ENCODE peak calls at places on chromosomes 5 and 9, in four cellular contexts. M is left lung, Z is mucosa of descending colon, L is PC-3. F is an unnamed sample. For H3K4me1, the result is how much of the 10 kb centered on the place peaks cover.

GRCh38 chr9:37336150-37336549 is 86.3 kb upstream of the GRHPR start:
- DNase-seq in M (no peak), Z (no peak), L (no peak), F (no peak)

GRCh38 chr5:103800728-103801127 is 238.1 kb upstream of the NUDT12 start:
- DNase-seq in M (no peak), L (peak), Z (no peak), F (no peak)

GRCh38 chr9:126001581-126002225 is 254.5 kb downstream of the PBX3 start:
- DNase-seq in M (peak), Z (peak), L (no peak), F (no peak)

GRCh38 chr5:108884736-108885135 is 137.0 kb downstream of the FER start:
- DNase-seq in Z (no peak), M (no peak), L (no peak), F (no peak)

GRCh38 chr9:95551406-95551805 is 34.6 kb upstream of the PTCH1 start:
- DNase-seq in L (no peak), M (no peak), Z (no peak), F (no peak)

GRCh38 chr5:7078901-7079300 is 317.0 kb upstream of the ADCY2 start:
- DNase-seq in L (peak), M (no peak), Z (no peak), F (no peak)

GRCh38 chr9:133463234-133463863 is 3.6 kb downstream of the CACFD1 start:
- DNase-seq in Z (peak), M (peak), L (no peak), F (no peak)

GRCh38 chr5:115809946-115810345 is 6.5 kb downstream of the CDO1 start:
- DNase-seq in M (no peak), L (no peak), Z (no peak), F (no peak)

GRCh38 chr9:131754846-131755245 is 15.0 kb upstream of the RAPGEF1 start:
- DNase-seq in L (no peak), M (no peak), Z (no peak), F (peak)

GRCh38 chr9:16344343-16344742 is 526.1 kb downstream of the BNC2 start:
- DNase-seq in M (no peak), Z (no peak), L (peak), F (no peak)

GRCh38 chr5:7787770-7788169 is 63.2 kb downstream of the CFAP90 start:
- DNase-seq in Z (no peak), M (no peak), L (no peak), F (no peak)

GRCh38 chr9:134730011-134730760 is 88.6 kb downstream of the COL5A1 start:
- DNase-seq in Z (no peak), M (peak), L (no peak), F (no peak)

GRCh38 chr9:134726722-134727034 is 85.1 kb downstream of the COL5A1 start:
- DNase-seq in Z (no peak), L (no peak), M (no peak), F (no peak)

GRCh38 chr9:134726026-134726721 is 84.6 kb downstream of the COL5A1 start:
- DNase-seq in M (no peak), Z (no peak), L (no peak), F (no peak)

GRCh38 chr9:134728801-134729495 is 87.3 kb downstream of the COL5A1 start:
- DNase-seq in Z (no peak), M (peak), L (no peak), F (no peak)

GRCh38 chr9:134728021-134728795 is 86.6 kb downstream of the COL5A1 start:
- DNase-seq in L (no peak), M (peak), Z (no peak), F (no peak)
- H3K4me1 ChIP-seq in L (under half), M (under half), Z (under half), F (under half)

GRCh38 chr9:130444565-130445221 is at the start of gene ASS1:
- DNase-seq in L (peak), Z (peak), M (peak), F (peak)
- H3K4me1 ChIP-seq in L (under half), Z (under half), M (under half), F (under half)

GRCh38 chr5:178353461-178353860 is 120.9 kb upstream of the PHYKPL start:
- DNase-seq in L (peak), Z (no peak), M (no peak), F (no peak)
- H3K4me1 ChIP-seq in L (under half), Z (under half), M (under half), F (under half)

GRCh38 chr9:20376780-20377179 is 245.5 kb downstream of the MLLT3 start:
- DNase-seq in L (no peak), M (no peak), Z (no peak), F (no peak)
- H3K4me1 ChIP-seq in L (under half), M (under half), Z (under half), F (under half)

GRCh38 chr9:124299519-124300090 is 41.9 kb downstream of the NEK6 start:
- DNase-seq in M (no peak), L (peak), Z (no peak), F (no peak)
- H3K4me1 ChIP-seq in M (under half), L (under half), Z (under half), F (under half)

DNA sequence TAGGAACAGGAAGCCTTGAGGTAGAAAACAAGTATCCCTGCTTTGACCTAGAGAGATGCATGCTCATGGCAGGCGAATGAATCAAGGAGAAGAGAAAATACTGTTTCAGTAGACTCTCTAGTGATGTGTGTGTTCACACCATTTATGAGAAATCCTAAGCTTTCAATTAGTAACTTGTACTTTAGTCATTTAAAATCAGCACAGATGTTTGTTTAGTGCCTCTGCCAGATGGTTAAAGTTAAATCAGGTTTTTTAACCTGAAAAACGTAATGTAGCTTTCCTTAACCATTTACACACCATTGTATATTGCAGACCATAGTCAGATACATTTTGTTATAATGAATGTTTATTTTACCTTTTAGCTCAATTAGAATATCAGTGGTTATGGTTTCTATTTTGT is 5.0 kb downstream of the TJP2 start:
- DNase-seq in Z (no peak), L (no peak), M (no peak), F (no peak)
- H3K4me1 ChIP-seq in Z (under half), L (half or more), M (half or more), F (under half)

GRCh38 chr5:35830587-35830986 is 26.1 kb upstream of the IL7R start:
- DNase-seq in Z (no peak), M (no peak), L (no peak), F (no peak)
- H3K4me1 ChIP-seq in Z (under half), M (under half), L (under half), F (under half)

F was measured in breast epithelium.